ENCODE peak calls at places on chromosomes 3 and 15, in seven cellular contexts. I is cardiac muscle cell, O is activated B cell treated with CpG ODN at 0.5 μM for 24 hours, H is gastrocnemius medialis, J is colonic mucosa, L is upper lobe of left lung, Q is IMR-90. V is an unnamed sample.

GRCh38 chr3:124409650-124410275 is 320.5 kb upstream of the UMPS start:
- DNase-seq in I (peak), O (no peak), H (no peak), J (no peak), L (no peak), Q (peak), V (no peak)

GRCh38 chr15:67884514-67885225 is 44.8 kb upstream of the RNU6-1 start:
- DNase-seq in I (peak), O (peak), H (peak), J (peak), L (peak), Q (peak), V (peak)

GRCh38 chr3:128395500-128396125 is 71.1 kb downstream of the DNAJB8 start:
- DNase-seq in I (no peak), O (no peak), H (no peak), J (no peak), L (no peak), Q (peak), V (no peak)

GRCh38 chr15:71456362-71456761 is 341.1 kb downstream of the THSD4 start:
- DNase-seq in I (no peak), O (no peak), H (no peak), J (no peak), L (no peak), Q (no peak), V (no peak)

GRCh38 chr3:128432898-128433629 is 33.6 kb downstream of the DNAJB8 start:
- DNase-seq in I (peak), O (no peak), H (no peak), J (no peak), L (peak), Q (no peak), V (peak)

GRCh38 chr3:127442551-127442950 is 148.0 kb downstream of the TPRA1 start:
- DNase-seq in I (no peak), O (no peak), H (no peak), J (no peak), L (no peak), Q (no peak), V (no peak)

GRCh38 chr3:148884261-148884660 is 19.2 kb downstream of the CPA3 start:
- DNase-seq in I (no peak), O (no peak), H (no peak), J (no peak), L (no peak), Q (peak), V (no peak)

GRCh38 chr15:38147246-38147645 is 105.4 kb upstream of the SPRED1 start:
- DNase-seq in I (peak), O (no peak), H (no peak), J (no peak), L (no peak), Q (no peak), V (no peak)

GRCh38 chr15:65087873-65088642 is 11.5 kb downstream of the KBTBD13 start:
- DNase-seq in I (no peak), O (no peak), H (no peak), J (peak), L (peak), Q (no peak), V (no peak)

GRCh38 chr3:122944671-122945151 is 82.9 kb downstream of the SEMA5B start:
- DNase-seq in I (no peak), O (no peak), H (no peak), J (no peak), L (peak), Q (no peak), V (no peak)

GRCh38 chr3:170751894-170752283 is 118.1 kb downstream of the RPL22L1 start:
- DNase-seq in I (no peak), O (no peak), H (no peak), J (no peak), L (no peak), Q (peak), V (no peak)

GRCh38 chr3:53260286-53260785 is 4.5 kb upstream of the TKT start:
- DNase-seq in I (no peak), O (no peak), H (no peak), J (no peak), L (no peak), Q (no peak), V (no peak)

GRCh38 chr15:63593705-63594671 is 3.2 kb upstream of the FBXL22 start:
- DNase-seq in I (peak), O (no peak), H (no peak), J (no peak), L (no peak), Q (no peak), V (no peak)

GRCh38 chr3:171838218-171838720 is 4.9 kb upstream of the TMEM212 start:
- DNase-seq in I (peak), O (no peak), H (peak), J (no peak), L (no peak), Q (peak), V (peak)

GRCh38 chr15:70258369-70259029 is 160.8 kb upstream of the TLE3 start:
- DNase-seq in I (no peak), O (no peak), H (no peak), J (peak), L (peak), Q (no peak), V (no peak)

GRCh38 chr15:25242957-25243799 is 195.6 kb downstream of the UBE3A start:
- DNase-seq in I (no peak), O (peak), H (no peak), J (no peak), L (no peak), Q (no peak), V (no peak)

GRCh38 chr15:31513178-31513577 is 186.5 kb downstream of the KLF13 start:
- DNase-seq in I (no peak), O (no peak), H (no peak), J (no peak), L (no peak), Q (no peak), V (no peak)

GRCh38 chr15:101455291-101455916 is 34.1 kb downstream of the PCSK6 start:
- DNase-seq in I (no peak), O (no peak), H (peak), J (no peak), L (no peak), Q (no peak), V (no peak)

GRCh38 chr3:14538451-14539088 is 1.6 kb downstream of the GRIP2 start:
- DNase-seq in I (no peak), O (no peak), H (no peak), J (no peak), L (no peak), Q (no peak), V (no peak)

GRCh38 chr15:95812491-95812890 is 518.0 kb upstream of the NR2F2 start:
- DNase-seq in I (no peak), O (no peak), H (no peak), J (no peak), L (no peak), Q (peak), V (no peak)

GRCh38 chr15:31308185-31308639 is 18.4 kb upstream of the KLF13 start:
- DNase-seq in I (no peak), O (no peak), H (no peak), J (no peak), L (peak), Q (no peak), V (no peak)

GRCh38 chr15:78907577-78907976 is 34.9 kb downstream of the MORF4L1 start:
- DNase-seq in I (peak), O (no peak), H (no peak), J (no peak), L (no peak), Q (no peak), V (no peak)
- TF ChIP-seq CTCF in I (peak), O (no peak), H (no peak), J (no peak), L (no peak), Q (peak), V (peak)

DNA sequence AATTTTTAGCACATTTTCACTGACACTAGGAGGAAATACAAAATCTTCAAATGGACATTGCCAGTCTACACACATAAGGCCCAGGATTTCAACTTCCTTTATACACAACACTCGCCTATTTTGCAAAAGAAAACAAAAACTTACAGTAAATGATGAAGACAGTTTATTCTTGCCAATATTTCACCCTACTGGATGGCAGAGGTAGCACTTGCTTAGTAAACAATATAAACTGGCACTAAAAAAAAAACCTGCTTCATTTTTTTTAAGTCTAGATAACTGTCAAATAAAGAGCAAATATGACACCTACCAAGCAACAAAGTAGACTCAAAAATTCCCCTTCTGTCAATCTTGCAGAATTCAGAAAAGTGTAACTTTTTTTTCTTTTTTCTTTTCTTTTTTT is 204.0 kb downstream of the VPS13C start:
- DNase-seq in I (no peak), O (no peak), H (no peak), J (no peak), L (no peak), Q (no peak), V (no peak)
- TF ChIP-seq CTCF in I (peak), O (no peak), H (no peak), J (no peak), L (no peak), Q (no peak), V (no peak)

DNA sequence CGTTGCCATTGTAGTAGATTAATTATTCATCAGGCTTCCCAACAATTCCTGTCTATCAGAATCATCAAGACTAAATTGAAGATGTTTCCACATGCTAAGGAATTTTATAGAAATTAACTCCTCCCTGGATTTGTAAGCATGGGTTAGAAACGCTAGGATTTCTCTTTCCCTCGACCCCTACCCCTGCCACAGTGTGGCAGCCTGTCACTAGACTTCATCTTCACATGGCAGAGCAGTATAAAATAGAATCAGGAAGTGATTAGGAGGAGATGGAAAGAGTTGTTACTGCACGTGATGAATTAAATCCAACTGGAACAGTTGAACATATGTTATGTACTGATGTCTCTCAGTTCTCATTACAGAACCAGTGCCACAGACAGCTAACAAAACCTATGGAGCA is 129.9 kb upstream of the BNIP2 start:
- DNase-seq in I (no peak), O (no peak), H (no peak), J (no peak), L (no peak), Q (no peak), V (no peak)
- TF ChIP-seq CTCF in I (no peak), O (no peak), H (no peak), J (no peak), L (no peak), Q (no peak), V (no peak)

DNA sequence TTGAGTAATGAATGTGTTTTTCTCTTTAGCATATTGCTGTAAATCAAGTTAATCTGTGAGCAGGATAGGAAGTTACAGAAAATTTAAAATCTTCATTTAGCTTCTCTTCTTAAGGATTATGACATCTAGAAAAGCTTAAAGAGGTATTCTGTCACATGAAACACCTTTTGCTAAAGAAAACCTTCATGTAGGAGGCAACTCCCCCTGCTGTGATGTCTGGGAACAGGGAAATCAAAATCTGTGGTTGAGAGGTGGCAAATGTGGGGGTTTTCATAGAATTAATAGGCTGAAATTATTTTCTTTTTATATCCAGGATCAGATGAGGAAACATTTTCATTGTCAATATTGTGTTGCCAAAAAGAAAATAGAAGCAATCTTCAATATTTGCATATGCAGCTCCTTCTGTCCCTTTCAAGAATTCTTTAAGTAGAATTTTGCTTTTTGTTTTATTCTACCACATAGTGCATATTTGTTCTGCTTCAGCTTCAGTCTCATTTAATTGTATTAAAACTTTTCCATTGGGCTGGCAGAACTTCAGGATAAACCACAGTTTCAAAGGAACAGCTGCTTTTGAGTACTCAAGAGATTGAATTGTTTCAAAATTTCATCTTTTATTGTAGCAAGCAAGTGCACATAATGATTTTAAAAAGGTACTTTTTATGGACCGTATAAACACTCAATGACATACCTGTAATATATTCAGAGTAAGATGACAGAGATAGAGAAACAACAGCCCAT is 128.4 kb downstream of the RAP2B start:
- DNase-seq in I (no peak), O (no peak), H (no peak), J (no peak), L (no peak), Q (no peak), V (no peak)
- TF ChIP-seq CTCF in I (peak), O (no peak), H (no peak), J (peak), L (no peak), Q (peak), V (no peak)

V was measured in nephron progenitor cell.